ENCODE peak calls at places on chromosome 17, in ten cellular contexts. A, Q, N, G, Y, I, J, W, D and R are unnamed samples.

GRCh38 chr17:6636616-6637457 is 3.7 kb downstream of the KIAA0753 start:
- DNase-seq in A (no peak), Q (no peak), N (no peak), G (no peak), Y (no peak), I (no peak), J (no peak), W (no peak), D (no peak), R (no peak)

GRCh38 chr17:40107266-40107980 is 7.0 kb upstream of the NR1D1 start:
- DNase-seq in A (peak), Q (no peak), N (no peak), G (peak), Y (peak), I (no peak), J (no peak), W (no peak), D (peak), R (no peak)

GRCh38 chr17:81811705-81812570 is 8.0 kb downstream of the GCGR start:
- DNase-seq in A (no peak), Q (no peak), N (no peak), G (no peak), Y (no peak), I (no peak), J (no peak), W (no peak), D (no peak), R (no peak)

GRCh38 chr17:76575570-76575969 is 10.1 kb downstream of the ST6GALNAC2 start:
- DNase-seq in A (no peak), Q (no peak), N (no peak), G (no peak), Y (no peak), I (no peak), J (no peak), W (no peak), D (no peak), R (no peak)

GRCh38 chr17:18107971-18108370 is 585 bp upstream of the MYO15A start:
- DNase-seq in A (no peak), Q (no peak), N (no peak), G (no peak), Y (no peak), I (no peak), J (no peak), W (no peak), D (no peak), R (no peak)

GRCh38 chr17:39236383-39236927 is 10.7 kb upstream of the STAC2 start:
- DNase-seq in A (no peak), Q (no peak), N (no peak), G (no peak), Y (no peak), I (no peak), J (no peak), W (no peak), D (no peak), R (no peak)

GRCh38 chr17:45371414-45372324 is 54.8 kb upstream of the MAP3K14 start:
- DNase-seq in A (peak), Q (peak), N (peak), G (peak), Y (peak), I (peak), J (no peak), W (peak), D (peak), R (peak)

GRCh38 chr17:74369221-74369620 is 1.9 kb downstream of the GPR142 start:
- DNase-seq in A (no peak), Q (no peak), N (no peak), G (no peak), Y (peak), I (no peak), J (peak), W (no peak), D (no peak), R (no peak)

GRCh38 chr17:64129515-64129764 is 504 bp downstream of the ERN1 start:
- DNase-seq in A (no peak), Q (no peak), N (no peak), G (no peak), Y (no peak), I (no peak), J (no peak), W (no peak), D (no peak), R (no peak)

GRCh38 chr17:73883175-73883574 is 238.9 kb upstream of the SDK2 start:
- DNase-seq in A (no peak), Q (no peak), N (no peak), G (no peak), Y (no peak), I (no peak), J (no peak), W (no peak), D (no peak), R (no peak)

GRCh38 chr17:14135906-14136590 is 66.7 kb downstream of the COX10 start:
- DNase-seq in A (no peak), Q (no peak), N (no peak), G (no peak), Y (no peak), I (no peak), J (no peak), W (no peak), D (no peak), R (no peak)

GRCh38 chr17:16916557-16916920 is 55.4 kb downstream of the TNFRSF13B start:
- DNase-seq in A (no peak), Q (no peak), N (no peak), G (no peak), Y (no peak), I (no peak), J (no peak), W (no peak), D (no peak), R (no peak)

GRCh38 chr17:72189781-72190593 is 69.2 kb downstream of the SOX9 start:
- DNase-seq in A (no peak), Q (no peak), N (no peak), G (no peak), Y (no peak), I (no peak), J (no peak), W (no peak), D (no peak), R (peak)

GRCh38 chr17:29562615-29563014 is 4.2 kb downstream of the ABHD15 start:
- DNase-seq in A (no peak), Q (no peak), N (no peak), G (no peak), Y (no peak), I (no peak), J (no peak), W (no peak), D (no peak), R (no peak)

GRCh38 chr17:4163951-4164350 is 21.0 kb downstream of the CYB5D2 start:
- DNase-seq in A (no peak), Q (no peak), N (no peak), G (no peak), Y (no peak), I (no peak), J (no peak), W (no peak), D (peak), R (no peak)

GRCh38 chr17:81090361-81091133 is 55.6 kb downstream of the BAIAP2 start:
- DNase-seq in A (no peak), Q (no peak), N (no peak), G (no peak), Y (peak), I (no peak), J (peak), W (no peak), D (peak), R (no peak)

GRCh38 chr17:18225562-18226283 is at the start of gene LLGL1:
- DNase-seq in A (no peak), Q (peak), N (no peak), G (peak), Y (no peak), I (peak), J (no peak), W (no peak), D (no peak), R (no peak)

GRCh38 chr17:82330322-82331239 is 3.0 kb downstream of the SECTM1 start:
- DNase-seq in A (peak), Q (peak), N (no peak), G (no peak), Y (no peak), I (no peak), J (no peak), W (no peak), D (peak), R (no peak)

GRCh38 chr17:61647044-61647443 is 56.0 kb upstream of the NACA2 start:
- DNase-seq in A (no peak), Q (peak), N (no peak), G (no peak), Y (no peak), I (no peak), J (no peak), W (no peak), D (peak), R (no peak)

GRCh38 chr17:2197271-2197670 is 106.3 kb downstream of the SMG6 start:
- DNase-seq in A (no peak), Q (no peak), N (no peak), G (no peak), Y (no peak), I (no peak), J (no peak), W (no peak), D (no peak), R (peak)

GRCh38 chr17:1563786-1564613 is 1.4 kb upstream of the PITPNA start:
- DNase-seq in A (no peak), Q (no peak), N (no peak), G (no peak), Y (no peak), I (no peak), J (no peak), W (no peak), D (no peak), R (no peak)

GRCh38 chr17:41773731-41774193 is 12.7 kb downstream of the JUP start:
- DNase-seq in A (no peak), Q (peak), N (no peak), G (no peak), Y (no peak), I (no peak), J (no peak), W (peak), D (no peak), R (no peak)